ENCODE peak calls at places on chromosome 15, in five cellular contexts. B is GM10248, X is caudate nucleus, S is NCI-H446 treated with DMSO at 0.1 percent for 48 hours, J is RWPE1. R is an unnamed sample.

GRCh38 chr15:62989366-62990055 is 53.0 kb upstream of the TPM1 start:
- DNase-seq in B (no peak), X (no peak), S (no peak), J (no peak), R (no peak)

GRCh38 chr15:70777156-70777926 is 14.0 kb upstream of the UACA start:
- DNase-seq in B (peak), X (no peak), S (no peak), J (no peak), R (no peak)

GRCh38 chr15:27885226-27885625 is 213.9 kb downstream of the OCA2 start:
- DNase-seq in B (no peak), X (no peak), S (no peak), J (no peak), R (no peak)

GRCh38 chr15:34837246-34838016 is 42.1 kb upstream of the ACTC1 start:
- DNase-seq in B (no peak), X (no peak), S (peak), J (peak), R (peak)

GRCh38 chr15:35630570-35630969 is 84.6 kb upstream of the DPH6 start:
- DNase-seq in B (no peak), X (no peak), S (no peak), J (peak), R (no peak)

GRCh38 chr15:99100245-99101173 is 4.4 kb upstream of the SYNM start:
- DNase-seq in B (peak), X (peak), S (no peak), J (peak), R (no peak)

GRCh38 chr15:38035701-38036100 is 101.3 kb downstream of the TMCO5A start:
- DNase-seq in B (no peak), X (no peak), S (no peak), J (no peak), R (no peak)

GRCh38 chr15:80669599-80670273 is 25.4 kb upstream of the ABHD17C start:
- DNase-seq in B (peak), X (no peak), S (no peak), J (no peak), R (no peak)

GRCh38 chr15:33700695-33701303 is 267.5 kb upstream of the CHRM5 start:
- DNase-seq in B (peak), X (peak), S (no peak), J (peak), R (no peak)

GRCh38 chr15:47725924-47726323 is 8.6 kb downstream of the SEMA6D start:
- DNase-seq in B (no peak), X (no peak), S (peak), J (no peak), R (no peak)

GRCh38 chr15:101150723-101151040 is 101.2 kb downstream of the CHSY1 start:
- DNase-seq in B (no peak), X (no peak), S (no peak), J (no peak), R (no peak)

GRCh38 chr15:52284164-52284563 is 11.4 kb downstream of the MYO5C start:
- DNase-seq in B (no peak), X (peak), S (no peak), J (peak), R (peak)

GRCh38 chr15:39125904-39126303 is 455.0 kb upstream of the THBS1 start:
- DNase-seq in B (peak), X (no peak), S (no peak), J (peak), R (no peak)

GRCh38 chr15:70252056-70252935 is 154.6 kb upstream of the TLE3 start:
- DNase-seq in B (no peak), X (no peak), S (no peak), J (peak), R (no peak)

GRCh38 chr15:27492021-27492621 is 521.1 kb downstream of the GABRG3 start:
- DNase-seq in B (no peak), X (peak), S (peak), J (no peak), R (no peak)

GRCh38 chr15:73648027-73648295 is 14.8 kb upstream of the NPTN start:
- DNase-seq in B (no peak), X (no peak), S (no peak), J (no peak), R (no peak)

GRCh38 chr15:43465105-43465504 is 27.9 kb downstream of the TP53BP1 start:
- DNase-seq in B (no peak), X (no peak), S (no peak), J (no peak), R (no peak)

GRCh38 chr15:35741395-35741794 is 195.4 kb upstream of the DPH6 start:
- DNase-seq in B (no peak), X (no peak), S (no peak), J (no peak), R (no peak)

GRCh38 chr15:45457641-45458539 is 64.7 kb downstream of the SLC30A4 start:
- DNase-seq in B (peak), X (peak), S (peak), J (peak), R (peak)

GRCh38 chr15:67253517-67254237 is 784 bp downstream of the AAGAB start:
- DNase-seq in B (peak), X (no peak), S (no peak), J (peak), R (no peak)

GRCh38 chr15:31299588-31300207 is 26.9 kb upstream of the KLF13 start:
- DNase-seq in B (no peak), X (no peak), S (no peak), J (no peak), R (no peak)

GRCh38 chr15:101318147-101318809 is 23.2 kb upstream of the SNRPA1 start:
- DNase-seq in B (no peak), X (peak), S (no peak), J (peak), R (no peak)

GRCh38 chr15:67097893-67098740 is 32.7 kb downstream of the SMAD3 start:
- DNase-seq in B (no peak), X (no peak), S (no peak), J (no peak), R (no peak)

GRCh38 chr15:66863382-66864085 is 161.5 kb downstream of the SMAD6 start:
- DNase-seq in B (peak), X (no peak), S (no peak), J (no peak), R (no peak)

GRCh38 chr15:34514251-34514760 is 69.1 kb downstream of the GOLGA8B start:
- DNase-seq in B (peak), X (no peak), S (no peak), J (no peak), R (no peak)

GRCh38 chr15:70268698-70269251 is 171.1 kb upstream of the TLE3 start:
- DNase-seq in B (peak), X (no peak), S (no peak), J (no peak), R (peak)

GRCh38 chr15:59524331-59524731 is 86.3 kb downstream of the FAM81A start:
- DNase-seq in B (no peak), X (no peak), S (no peak), J (no peak), R (no peak)

GRCh38 chr15:63276342-63277043 is 912 bp upstream of the APH1B start:
- DNase-seq in B (no peak), X (no peak), S (no peak), J (peak), R (no peak)

GRCh38 chr15:51067510-51067909 is 27.2 kb downstream of the TNFAIP8L3 start:
- DNase-seq in B (no peak), X (no peak), S (no peak), J (no peak), R (no peak)

GRCh38 chr15:68352401-68353062 is 75.0 kb downstream of the FEM1B start:
- DNase-seq in B (no peak), X (no peak), S (no peak), J (peak), R (peak)

GRCh38 chr15:53251523-53251922 is 461.4 kb upstream of the ONECUT1 start:
- DNase-seq in B (no peak), X (no peak), S (no peak), J (no peak), R (no peak)

GRCh38 chr15:90871097-90871715 is 2.8 kb downstream of the FURIN start:
- DNase-seq in B (peak), X (no peak), S (no peak), J (peak), R (no peak)

R was measured in keratinocyte.